ENCODE peak calls at places on chromosomes 3 and 15, in seven cellular contexts. Q is psoas muscle; B is activated CD4-positive, alpha-beta T cell treated with anti-CD3 and anti-CD28 coated beads, Interleukin-2, amount 50 U/mL, for 1 hour; K is DMS153; J is esophagus squamous epithelium; Y is activated T-helper 2 cell treated with anti-CD3 and anti-CD28 coated beads, Interferon-gamma antibody, Interleukin-2, Interleukin-4, amounts not matched to agents 10 μg/mL and 5 μg/mL and 100 μg/mL, durations not matched to agents 14 hours and 24 hours and 36 hours; O is activated naive CD4-positive, alpha-beta T cell treated with Interleukin-2 at 50 U/mL for 16 hours. N is an unnamed sample.

GRCh38 chr3:30098656-30099454 is 507.5 kb upstream of the TGFBR2 start:
- DNase-seq in J (no peak), Q (no peak), K (no peak), B (no peak), O (no peak), Y (no peak), N (no peak)

GRCh38 chr3:48273594-48274211 is 32.8 kb downstream of the ZNF589 start:
- DNase-seq in O (peak), J (no peak), Q (no peak), Y (peak), K (no peak), B (peak), N (peak)

GRCh38 chr3:162704991-162705390 is 1208.4 kb downstream of the OTOL1 start:
- DNase-seq in B (no peak), Y (no peak), K (no peak), O (no peak), J (no peak), Q (no peak), N (no peak)

GRCh38 chr3:49566312-49566711 is 12.0 kb downstream of the BSN start:
- DNase-seq in B (no peak), K (no peak), O (no peak), J (no peak), Y (no peak), Q (no peak), N (no peak)

GRCh38 chr3:36372534-36372935 is 7.8 kb upstream of the STAC start:
- DNase-seq in K (no peak), Q (no peak), Y (no peak), B (no peak), O (no peak), J (no peak), N (no peak)

GRCh38 chr15:31151301-31152233 is 50.0 kb upstream of the TRPM1 start:
- DNase-seq in Q (no peak), O (no peak), K (no peak), B (no peak), Y (no peak), J (no peak), N (no peak)

GRCh38 chr3:141553055-141553454 is 66.2 kb downstream of the RASA2 start:
- DNase-seq in B (no peak), K (no peak), J (no peak), Y (no peak), O (no peak), Q (no peak), N (no peak)

GRCh38 chr3:39415983-39416382 is 9.5 kb downstream of the RPSA start:
- DNase-seq in K (no peak), Y (no peak), B (no peak), J (no peak), Q (no peak), O (no peak), N (no peak)

GRCh38 chr3:195715583-195716266 is 5.1 kb upstream of the MUC20 start:
- DNase-seq in Q (no peak), O (peak), Y (no peak), B (no peak), J (no peak), K (no peak), N (peak)

N was measured in stimulated activated naive B cell treated with anti-CD40 and anti-IgM and Interleukin-4, amounts not matched to agents 10 μg/mL and 1 μg/mL and 100 μg/mL, for 72 hours.